ENCODE peak calls at places on chromosomes 16 and 17, in seven cellular contexts. O is SK-N-SH, T is breast epithelium, Q is HL-60, S is transverse colon, W is endothelial cell of umbilical vein, K is GM23338. I is an unnamed sample.

GRCh38 chr16:83138512-83138911 is 511.7 kb downstream of the CDH13 start:
- DNase-seq in K (no peak), Q (no peak), T (no peak), W (no peak), S (no peak), O (no peak), I (no peak)

GRCh38 chr17:62720126-62720850 is 87.8 kb downstream of the MARCHF10 start:
- DNase-seq in K (peak), O (no peak), Q (no peak), S (no peak), T (no peak), W (peak), I (no peak)

GRCh38 chr17:65627892-65628622 is 66.6 kb upstream of the AXIN2 start:
- DNase-seq in S (peak), Q (no peak), O (no peak), T (peak), W (no peak), K (no peak), I (peak)

GRCh38 chr17:40443196-40443987 is at the start of gene IGFBP4:
- DNase-seq in S (peak), W (peak), Q (peak), O (peak), T (peak), K (peak), I (peak)

GRCh38 chr16:17311333-17312099 is 159.2 kb downstream of the XYLT1 start:
- DNase-seq in W (no peak), S (no peak), Q (no peak), O (no peak), T (no peak), K (no peak), I (no peak)

GRCh38 chr16:12532871-12533610 is 270.6 kb downstream of the CPPED1 start:
- DNase-seq in W (no peak), S (no peak), Q (no peak), K (no peak), O (no peak), T (no peak), I (no peak)

GRCh38 chr16:59887856-59888255 is 1153.7 kb upstream of the GOT2 start:
- DNase-seq in W (no peak), Q (no peak), T (no peak), O (no peak), S (no peak), K (no peak), I (no peak)

GRCh38 chr17:4980644-4981216 is 6.7 kb downstream of the CAMTA2 start:
- DNase-seq in S (no peak), W (peak), Q (peak), K (peak), T (no peak), O (peak), I (no peak)

GRCh38 chr17:66987059-66987616 is 22.6 kb downstream of the CACNG4 start:
- DNase-seq in S (no peak), T (no peak), K (no peak), Q (no peak), O (peak), W (no peak), I (no peak)

GRCh38 chr17:418421-418751 is 65.8 kb upstream of the RPH3AL start:
- DNase-seq in T (no peak), K (no peak), Q (peak), O (no peak), W (no peak), S (no peak), I (no peak)

GRCh38 chr17:74522381-74523090 is 8.7 kb downstream of the CD300LB start:
- DNase-seq in K (no peak), S (no peak), T (peak), W (no peak), O (no peak), Q (no peak), I (peak)

GRCh38 chr16:28984619-28985135 is at the start of gene LAT:
- DNase-seq in O (no peak), S (peak), W (no peak), K (no peak), Q (peak), T (no peak), I (peak)

GRCh38 chr16:66695474-66695934 is 1.0 kb downstream of the CMTM4 start:
- DNase-seq in O (no peak), S (peak), Q (peak), K (no peak), W (no peak), T (no peak), I (no peak)

GRCh38 chr16:10065014-10065413 is 117.2 kb downstream of the GRIN2A start:
- DNase-seq in Q (no peak), T (no peak), K (no peak), O (no peak), W (no peak), S (no peak), I (no peak)

GRCh38 chr16:57355898-57356414 is 2.6 kb upstream of the CCL22 start:
- DNase-seq in Q (no peak), S (no peak), T (no peak), O (no peak), W (no peak), K (no peak), I (peak)

GRCh38 chr16:54432481-54433229 is 146.1 kb upstream of the IRX3 start:
- DNase-seq in O (no peak), K (peak), S (no peak), W (no peak), Q (no peak), T (no peak), I (no peak)

GRCh38 chr17:47267354-47267828 is 13.8 kb downstream of the ITGB3 start:
- DNase-seq in W (no peak), Q (no peak), S (no peak), T (no peak), O (no peak), K (no peak), I (no peak)

GRCh38 chr16:83742076-83742475 is 65.7 kb upstream of the HSBP1 start:
- DNase-seq in T (no peak), W (no peak), O (peak), K (no peak), Q (no peak), S (no peak), I (no peak)

GRCh38 chr16:67760206-67760605 is 41.1 kb upstream of the GFOD2 start:
- DNase-seq in O (no peak), K (no peak), T (no peak), W (no peak), Q (peak), S (no peak), I (no peak)

GRCh38 chr17:2418572-2418971 is 17.7 kb upstream of the MNT start:
- DNase-seq in O (no peak), W (no peak), Q (no peak), K (no peak), T (no peak), S (no peak), I (no peak)

GRCh38 chr17:15000661-15001060 is 264.5 kb downstream of the PMP22 start:
- DNase-seq in K (no peak), W (no peak), S (no peak), Q (no peak), T (no peak), O (no peak), I (no peak)

GRCh38 chr16:50853329-50853728 is 111.4 kb downstream of the CYLD start:
- DNase-seq in Q (no peak), K (no peak), O (no peak), W (no peak), S (no peak), T (no peak), I (no peak)

GRCh38 chr17:34307110-34307509 is 12.1 kb upstream of the CCL8 start:
- DNase-seq in K (no peak), T (no peak), Q (peak), W (no peak), S (no peak), O (no peak), I (no peak)

GRCh38 chr16:65414284-65414984 is 292.6 kb upstream of the CDH11 start:
- DNase-seq in Q (no peak), S (no peak), T (no peak), W (peak), K (no peak), O (peak), I (no peak)

DNA sequence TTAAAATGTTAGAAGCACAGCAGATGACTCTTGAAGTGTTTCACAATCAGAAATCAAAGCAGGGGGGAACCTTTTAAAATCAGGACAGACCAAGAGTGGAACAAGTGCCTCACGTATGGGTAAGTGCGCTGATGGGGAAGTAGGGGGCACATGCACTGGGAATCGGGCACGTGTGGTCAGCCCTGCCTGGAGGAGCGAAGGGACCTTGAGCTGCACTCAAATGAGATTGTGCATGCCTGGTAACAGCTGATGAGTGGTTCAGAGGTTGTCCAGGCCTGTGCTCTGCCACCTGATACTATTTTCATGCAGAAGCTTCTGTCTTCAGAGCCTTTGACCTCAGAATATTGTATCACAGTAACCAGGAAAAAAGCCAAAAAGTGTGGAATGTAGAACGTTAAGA is 13.7 kb upstream of the XYLT2 start:
- DNase-seq in Q (peak), S (no peak), W (no peak), K (no peak), O (no peak), T (no peak), I (no peak)
- TF ChIP-seq CTCF in Q (no peak), S (no peak), W (no peak), K (no peak), O (no peak), T (no peak), I (no peak)

DNA sequence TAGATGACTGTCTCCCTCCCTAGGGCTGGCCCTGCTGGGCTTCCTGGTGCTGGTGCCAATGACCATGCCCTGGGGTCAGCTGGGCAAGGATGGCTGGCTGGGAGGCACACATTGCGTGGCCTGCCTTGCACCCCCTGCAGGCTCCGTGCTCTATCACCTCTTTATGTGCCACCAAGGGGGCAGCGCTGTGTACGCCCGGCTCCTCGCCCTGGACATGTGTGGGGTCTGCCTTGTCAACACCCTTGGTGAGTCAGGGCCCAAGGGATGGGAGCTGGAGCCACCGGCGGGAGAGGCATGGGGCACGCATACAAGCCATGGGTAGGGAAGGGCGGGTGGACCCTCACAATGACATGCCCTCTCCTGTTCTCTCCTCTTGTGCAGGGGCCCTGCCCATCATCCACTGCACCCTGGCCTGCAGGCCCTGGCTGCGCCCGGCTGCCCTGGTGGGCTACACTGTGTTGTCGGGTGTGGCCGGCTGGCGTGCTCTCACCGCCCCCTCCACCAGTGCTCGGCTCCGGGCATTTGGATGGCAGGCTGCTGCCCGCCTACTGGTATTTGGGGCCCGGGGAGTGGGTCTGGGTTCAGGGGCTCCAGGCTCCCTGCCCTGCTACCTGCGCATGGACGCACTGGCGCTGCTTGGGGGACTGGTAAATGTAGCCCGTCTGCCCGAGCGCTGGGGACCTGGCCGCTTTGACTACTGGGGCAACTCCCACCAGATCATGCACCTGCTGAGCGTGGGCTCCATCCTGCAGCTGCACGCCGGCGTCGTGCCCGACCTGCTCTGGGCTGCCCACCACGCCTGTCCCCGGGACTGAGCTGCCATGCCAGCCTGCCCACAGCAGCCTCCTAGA is 2.2 kb downstream of the PAQR4 start:
- DNase-seq in S (no peak), K (no peak), T (no peak), Q (no peak), W (no peak), O (no peak), I (no peak)
- TF ChIP-seq POLR2AphosphoS5 in S (no peak), K (no peak), T (no peak), Q (peak), W (no peak), O (no peak), I (no peak)

DNA sequence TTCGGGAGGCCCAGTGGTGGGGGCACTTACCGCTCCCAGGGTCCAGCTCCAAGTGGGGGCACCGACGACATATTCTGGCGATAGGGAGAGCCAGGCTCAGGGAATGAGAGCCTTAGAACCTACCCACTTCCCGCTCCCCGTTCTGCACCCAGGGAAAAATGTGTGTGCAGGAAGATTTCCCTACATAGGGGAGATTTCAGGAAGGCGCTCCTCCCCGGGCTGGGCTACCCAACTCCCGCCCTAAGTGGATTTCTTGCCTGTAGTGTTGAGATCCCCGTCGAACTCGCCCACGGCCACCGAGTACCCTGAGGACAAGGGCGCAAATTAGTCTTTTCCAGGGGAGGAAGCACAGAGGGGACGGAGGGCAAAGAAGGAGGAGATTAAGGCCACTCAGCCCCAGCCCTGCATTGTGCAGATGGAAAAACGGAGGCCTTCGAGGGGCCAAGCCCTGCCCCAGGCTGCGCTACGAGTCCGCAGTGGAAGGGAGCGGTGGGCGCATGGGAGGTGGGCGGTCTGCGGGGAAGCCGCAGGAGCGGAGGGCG is 5.1 kb downstream of the ITGA2B start:
- DNase-seq in S (no peak), K (no peak), Q (no peak), W (no peak), T (no peak), O (peak), I (no peak)
- H3K4me3 ChIP-seq in S (no peak), K (peak), Q (no peak), W (no peak), T (peak), O (no peak), I (peak)

GRCh38 chr17:7352910-7353635 is 1.1 kb downstream of the KCTD11 start:
- DNase-seq in Q (no peak), T (no peak), S (peak), O (no peak), W (no peak), K (no peak), I (no peak)

GRCh38 chr17:7351665-7352558 is at the start of gene KCTD11:
- DNase-seq in Q (no peak), O (peak), K (peak), W (peak), S (peak), T (peak), I (peak)

GRCh38 chr17:7354262-7354781 is 634 bp upstream of the TMEM95 start:
- DNase-seq in Q (no peak), T (no peak), S (peak), O (no peak), K (peak), W (no peak), I (no peak)

GRCh38 chr17:7355053-7355452 is at the start of gene TMEM95:
- DNase-seq in O (no peak), T (no peak), Q (no peak), S (peak), W (no peak), K (no peak), I (no peak)

GRCh38 chr17:7352559-7352889 is 562 bp downstream of the KCTD11 start:
- DNase-seq in S (no peak), O (no peak), W (no peak), Q (no peak), T (no peak), K (no peak), I (no peak)
- TF ChIP-seq CTCF in S (no peak), O (no peak), W (no peak), Q (no peak), T (no peak), K (peak), I (no peak)

GRCh38 chr17:77235370-77236080 is 94.8 kb downstream of the SEC14L1 start:
- DNase-seq in Q (no peak), K (no peak), O (peak), S (no peak), T (no peak), W (peak), I (no peak)

GRCh38 chr17:77231076-77231871 is 90.5 kb downstream of the SEC14L1 start:
- DNase-seq in Q (no peak), S (no peak), T (no peak), O (no peak), W (no peak), K (no peak), I (no peak)

GRCh38 chr17:77234695-77235094 is 93.9 kb downstream of the SEC14L1 start:
- DNase-seq in W (no peak), K (no peak), T (no peak), O (no peak), S (no peak), Q (no peak), I (no peak)

GRCh38 chr17:77233127-77233526 is 92.4 kb downstream of the SEC14L1 start:
- DNase-seq in W (no peak), Q (no peak), O (no peak), T (no peak), S (no peak), K (no peak), I (no peak)

GRCh38 chr17:77233635-77234334 is 93.0 kb downstream of the SEC14L1 start:
- DNase-seq in Q (no peak), W (peak), T (no peak), O (no peak), S (peak), K (no peak), I (peak)
- TF ChIP-seq POLR2AphosphoS5 in Q (no peak), W (peak), T (no peak), O (peak), S (no peak), K (no peak), I (no peak)

GRCh38 chr17:6755281-6755680 is 565 bp upstream of the XAF1 start:
- DNase-seq in O (peak), T (no peak), K (no peak), W (no peak), Q (no peak), S (peak), I (no peak)
- H3K4me3 ChIP-seq in O (no peak), T (peak), K (no peak), W (peak), Q (no peak), S (peak), I (peak)

I was measured in stomach.